ENCODE peak calls at places on chromosome 9, in eight cellular contexts. U, T, Y, C, A, N, S and O are unnamed samples.

GRCh38 chr9:5560439-5560838 is 50.1 kb downstream of the PDCD1LG2 start:
- DNase-seq in U (no peak), T (no peak), Y (no peak), C (no peak), A (no peak), N (no peak), S (no peak), O (no peak)

GRCh38 chr9:15157371-15157770 is 149.6 kb downstream of the TTC39B start:
- DNase-seq in U (no peak), T (no peak), Y (no peak), C (peak), A (no peak), N (no peak), S (peak), O (no peak)

GRCh38 chr9:7489018-7489417 is 310.6 kb downstream of the DMAC1 start:
- DNase-seq in U (no peak), T (no peak), Y (no peak), C (peak), A (peak), N (no peak), S (peak), O (no peak)

GRCh38 chr9:124447297-124447661 is 3.0 kb upstream of the ADGRD2 start:
- DNase-seq in U (no peak), T (no peak), Y (no peak), C (no peak), A (no peak), N (no peak), S (no peak), O (no peak)

GRCh38 chr9:125255781-125256391 is 5.7 kb upstream of the GAPVD1 start:
- DNase-seq in U (no peak), T (no peak), Y (no peak), C (no peak), A (no peak), N (peak), S (peak), O (no peak)

GRCh38 chr9:34370970-34371880 is 5.5 kb downstream of the MYORG start:
- DNase-seq in U (no peak), T (no peak), Y (no peak), C (no peak), A (no peak), N (no peak), S (no peak), O (no peak)

GRCh38 chr9:136062657-136063439 is 32.2 kb downstream of the NACC2 start:
- DNase-seq in U (no peak), T (no peak), Y (peak), C (no peak), A (no peak), N (no peak), S (no peak), O (no peak)

GRCh38 chr9:34070601-34071340 is 22.1 kb upstream of the UBAP2 start:
- DNase-seq in U (no peak), T (no peak), Y (no peak), C (no peak), A (no peak), N (no peak), S (peak), O (no peak)

GRCh38 chr9:98455957-98456621 is 200.6 kb upstream of the TBC1D2 start:
- DNase-seq in U (no peak), T (no peak), Y (no peak), C (peak), A (no peak), N (no peak), S (peak), O (no peak)

GRCh38 chr9:135224921-135225541 is 137.6 kb downstream of the OLFM1 start:
- DNase-seq in U (peak), T (no peak), Y (peak), C (no peak), A (no peak), N (peak), S (no peak), O (no peak)

GRCh38 chr9:16627967-16628366 is 242.5 kb downstream of the BNC2 start:
- DNase-seq in U (no peak), T (no peak), Y (peak), C (peak), A (no peak), N (no peak), S (peak), O (no peak)

GRCh38 chr9:93682155-93682968 is 106.0 kb downstream of the PHF2 start:
- DNase-seq in U (peak), T (peak), Y (peak), C (peak), A (peak), N (peak), S (peak), O (peak)

GRCh38 chr9:101514056-101514455 is 19.6 kb upstream of the RNF20 start:
- DNase-seq in U (no peak), T (peak), Y (no peak), C (peak), A (no peak), N (no peak), S (no peak), O (no peak)

GRCh38 chr9:94839398-94839797 is 112.9 kb downstream of the AOPEP start:
- DNase-seq in U (no peak), T (no peak), Y (no peak), C (no peak), A (no peak), N (no peak), S (no peak), O (no peak)

GRCh38 chr9:69411931-69412740 is 87.1 kb downstream of the ENTREP1 start:
- DNase-seq in U (no peak), T (no peak), Y (no peak), C (no peak), A (no peak), N (no peak), S (no peak), O (no peak)

GRCh38 chr9:26504057-26504456 is 388.5 kb downstream of the CAAP1 start:
- DNase-seq in U (no peak), T (no peak), Y (no peak), C (no peak), A (no peak), N (no peak), S (no peak), O (no peak)

GRCh38 chr9:131776473-131776872 is 36.6 kb upstream of the RAPGEF1 start:
- DNase-seq in U (no peak), T (no peak), Y (no peak), C (peak), A (no peak), N (no peak), S (peak), O (peak)

GRCh38 chr9:117677578-117677977 is 26.6 kb upstream of the TLR4 start:
- DNase-seq in U (no peak), T (no peak), Y (no peak), C (no peak), A (no peak), N (no peak), S (no peak), O (no peak)

GRCh38 chr9:105908069-105908468 is 213.7 kb downstream of the TMEM38B start:
- DNase-seq in U (no peak), T (peak), Y (no peak), C (no peak), A (no peak), N (no peak), S (peak), O (no peak)

GRCh38 chr9:83304686-83305085 is 233.5 kb downstream of the FRMD3 start:
- DNase-seq in U (peak), T (no peak), Y (peak), C (peak), A (peak), N (peak), S (peak), O (no peak)

GRCh38 chr9:18504707-18505106 is 30.8 kb downstream of the ADAMTSL1 start:
- DNase-seq in U (no peak), T (no peak), Y (no peak), C (no peak), A (no peak), N (no peak), S (no peak), O (no peak)

GRCh38 chr9:14136646-14137370 is 177.1 kb downstream of the NFIB start:
- DNase-seq in U (no peak), T (no peak), Y (no peak), C (no peak), A (no peak), N (no peak), S (peak), O (no peak)

GRCh38 chr9:94801242-94801641 is 74.7 kb downstream of the AOPEP start:
- DNase-seq in U (no peak), T (no peak), Y (no peak), C (peak), A (no peak), N (no peak), S (no peak), O (no peak)

GRCh38 chr9:100213730-100214477 is 114.9 kb downstream of the INVS start:
- DNase-seq in U (no peak), T (no peak), Y (no peak), C (peak), A (no peak), N (no peak), S (no peak), O (no peak)

GRCh38 chr9:100219347-100219746 is 120.3 kb downstream of the INVS start:
- DNase-seq in U (no peak), T (no peak), Y (no peak), C (no peak), A (no peak), N (no peak), S (no peak), O (no peak)

GRCh38 chr9:100220936-100221335 is 121.9 kb downstream of the INVS start:
- DNase-seq in U (no peak), T (no peak), Y (no peak), C (no peak), A (no peak), N (no peak), S (no peak), O (no peak)

GRCh38 chr9:100217536-100217935 is 118.5 kb downstream of the INVS start:
- DNase-seq in U (no peak), T (no peak), Y (no peak), C (no peak), A (no peak), N (no peak), S (no peak), O (no peak)

DNA sequence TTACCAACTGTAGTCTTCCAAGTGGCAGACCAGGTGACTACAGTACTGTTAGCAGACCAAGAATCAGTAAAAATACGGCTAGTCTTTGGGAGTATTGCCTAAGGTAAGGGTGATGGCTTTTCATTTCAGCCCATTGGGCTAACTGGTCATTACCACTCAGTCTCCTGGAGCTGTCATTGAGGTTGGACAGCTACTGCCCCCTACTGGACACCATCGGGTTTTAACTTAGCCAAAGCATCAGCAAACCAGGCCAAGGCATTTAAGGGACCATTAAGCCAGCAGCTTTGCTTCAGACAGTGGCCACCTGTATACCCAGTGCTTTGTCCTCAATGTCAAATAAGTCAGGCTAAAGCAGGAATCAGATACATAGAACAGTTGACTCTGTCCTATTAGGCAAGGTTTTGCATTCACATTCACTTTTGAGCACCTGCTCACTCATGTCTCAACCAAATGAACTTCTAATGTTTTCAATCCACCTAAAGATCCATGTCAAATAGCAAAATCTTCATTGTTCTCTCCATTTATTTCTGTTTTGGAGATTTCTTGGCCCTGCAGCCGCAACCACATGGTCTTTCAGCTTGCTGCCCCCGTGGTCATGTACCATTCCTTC is 117.2 kb downstream of the INVS start:
- DNase-seq in U (peak), T (no peak), Y (no peak), C (peak), A (peak), N (peak), S (peak), O (peak)
- TF ChIP-seq CTCF in U (peak), T (peak), Y (no peak), C (peak), A (peak), N (peak), S (peak), O (peak)

GRCh38 chr9:86891886-86892437 is 55.3 kb downstream of the GAS1 start:
- DNase-seq in U (no peak), T (no peak), Y (no peak), C (no peak), A (no peak), N (no peak), S (no peak), O (no peak)

GRCh38 chr9:86891091-86891490 is 56.2 kb downstream of the GAS1 start:
- DNase-seq in U (no peak), T (no peak), Y (no peak), C (no peak), A (no peak), N (no peak), S (no peak), O (no peak)

GRCh38 chr9:86893811-86894490 is 53.4 kb downstream of the GAS1 start:
- DNase-seq in U (no peak), T (no peak), Y (no peak), C (no peak), A (no peak), N (no peak), S (no peak), O (no peak)

GRCh38 chr9:86892576-86892975 is 54.7 kb downstream of the GAS1 start:
- DNase-seq in U (no peak), T (no peak), Y (no peak), C (peak), A (no peak), N (no peak), S (no peak), O (no peak)
- TF ChIP-seq CTCF in U (no peak), T (no peak), Y (no peak), C (no peak), A (no peak), N (no peak), S (no peak), O (no peak)

DNA sequence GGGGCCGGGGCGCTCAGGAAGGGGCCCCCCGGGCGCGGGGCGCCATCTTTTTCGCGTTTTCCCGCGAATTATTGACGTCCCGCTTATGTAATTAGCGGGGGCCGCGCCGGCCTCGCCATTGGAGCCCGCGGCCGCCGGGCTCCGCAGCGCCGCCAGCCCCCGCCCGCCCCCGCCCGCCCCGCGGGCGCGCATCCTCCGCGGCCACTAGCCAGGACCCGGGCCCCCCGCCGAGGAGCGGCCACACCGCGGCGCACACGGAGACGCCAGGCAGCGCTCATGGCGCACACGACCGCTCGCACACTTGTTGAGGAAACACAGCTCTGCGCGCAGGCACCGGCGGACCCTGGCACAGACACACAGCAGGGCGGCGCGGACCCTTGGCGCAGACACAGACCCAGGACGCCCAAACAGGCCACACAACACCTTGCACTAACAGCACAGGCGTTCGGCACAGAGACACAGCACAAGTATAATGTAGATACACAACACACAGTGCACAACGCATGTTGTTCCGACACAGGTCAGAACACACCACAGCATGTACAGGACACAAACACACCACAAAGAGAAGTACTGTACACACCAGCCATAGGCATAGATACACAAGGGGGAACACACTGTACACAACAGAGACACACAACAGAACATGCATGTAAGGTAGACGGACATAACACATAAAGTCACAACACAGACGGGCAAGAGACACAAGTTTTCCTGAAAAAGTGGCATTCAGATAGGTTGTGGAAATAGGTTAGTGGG is 467 bp upstream of the PHF19 start:
- DNase-seq in U (peak), T (peak), Y (peak), C (peak), A (peak), N (peak), S (peak), O (peak)
- TF ChIP-seq CTCF in U (peak), T (no peak), Y (no peak), C (no peak), A (no peak), N (no peak), S (no peak), O (no peak)

GRCh38 chr9:114153761-114154596 is 1.4 kb upstream of the COL27A1 start:
- DNase-seq in U (no peak), T (no peak), Y (no peak), C (peak), A (no peak), N (no peak), S (no peak), O (no peak)
- TF ChIP-seq CTCF in U (peak), T (no peak), Y (no peak), C (peak), A (no peak), N (no peak), S (no peak), O (peak)